ENCODE peak calls at places on chromosomes 16 and 17, in five cellular contexts. B is HS-5, S is kidney, V is endothelial cell, L is AG09319. F is an unnamed sample.
A peak's percentile ranks its signal among the peaks of the same experiment; 100 is the strongest.

GRCh38 chr17:75689441-75689873 is 22.3 kb downstream of the SAP30BP start:
- DNase-seq in B (no peak), S (peak; percentile 17), V (no peak), L (no peak), F (no peak)

GRCh38 chr16:74936902-74937560 is 47.9 kb downstream of the WDR59 start:
- DNase-seq in B (peak; percentile 68), S (no peak), V (no peak), L (peak; percentile 12), F (no peak)

GRCh38 chr17:6394055-6394454 is 40.9 kb downstream of the AIPL1 start:
- DNase-seq in B (no peak), S (no peak), V (no peak), L (no peak), F (no peak)

GRCh38 chr17:83186751-83187421 is 107.5 kb downstream of the METRNL start:
- DNase-seq in B (no peak), S (no peak), V (no peak), L (no peak), F (no peak)

GRCh38 chr16:66277311-66278070 is 89.0 kb upstream of the CDH5 start:
- DNase-seq in B (no peak), S (no peak), V (no peak), L (no peak), F (no peak)

GRCh38 chr17:32341141-32341856 is 674 bp downstream of the C17orf75 start:
- DNase-seq in B (no peak), S (no peak), V (no peak), L (no peak), F (no peak)

GRCh38 chr16:74562117-74562516 is 44.8 kb downstream of the GLG1 start:
- DNase-seq in B (no peak), S (no peak), V (no peak), L (no peak), F (no peak)

GRCh38 chr16:5649762-5650445 is 552.3 kb upstream of the EEF2KMT start:
- DNase-seq in B (no peak), S (no peak), V (no peak), L (no peak), F (peak; percentile 33)

GRCh38 chr16:57376313-57376818 is 4.1 kb downstream of the CX3CL1 start:
- DNase-seq in B (no peak), S (no peak), V (no peak), L (no peak), F (no peak)

GRCh38 chr16:83305092-83305491 is 502.7 kb upstream of the HSBP1 start:
- DNase-seq in B (peak; percentile 72), S (no peak), V (no peak), L (peak; percentile 54), F (no peak)

GRCh38 chr16:50718061-50718760 is 23.7 kb upstream of the CYLD start:
- DNase-seq in B (no peak), S (no peak), V (no peak), L (no peak), F (no peak)

GRCh38 chr16:56327071-56327928 is 98.0 kb downstream of the AMFR start:
- DNase-seq in B (no peak), S (no peak), V (no peak), L (no peak), F (no peak)

GRCh38 chr16:11141409-11142260 is 114.4 kb downstream of the SOCS1 start:
- DNase-seq in B (no peak), S (no peak), V (no peak), L (no peak), F (no peak)

GRCh38 chr17:72569193-72569946 is 448.6 kb downstream of the SOX9 start:
- DNase-seq in B (no peak), S (no peak), V (no peak), L (no peak), F (peak; percentile 51)

F was measured in glutamatergic neuron.